ENCODE peak calls at places on chromosomes 12 and 14, in four cellular contexts. U is tibial nerve; W is naive thymus-derived CD4-positive, alpha-beta T cell; V is CD4-positive, alpha-beta memory T cell. S is an unnamed sample.

GRCh38 chr12:45991289-45992249 is 1.2 kb upstream of the SCAF11 start:
- DNase-seq in U (peak), W (peak), V (peak), S (peak)

GRCh38 chr12:121787063-121787774 is 6.3 kb downstream of the RHOF start:
- DNase-seq in U (no peak), W (no peak), V (peak), S (no peak)

GRCh38 chr14:21526672-21527319 is 650 bp upstream of the SALL2 start:
- DNase-seq in U (no peak), W (no peak), V (no peak), S (no peak)

GRCh38 chr14:55141812-55142211 is 12.8 kb downstream of the LGALS3 start:
- DNase-seq in U (no peak), W (no peak), V (no peak), S (no peak)

GRCh38 chr12:2582631-2583616 is 211.8 kb upstream of the FKBP4 start:
- DNase-seq in U (peak), W (peak), V (peak), S (peak)

GRCh38 chr12:16189849-16190248 is 87.6 kb downstream of the SLC15A5 start:
- DNase-seq in U (no peak), W (no peak), V (no peak), S (peak)

GRCh38 chr12:64744422-64745258 is 14.6 kb downstream of the GNS start:
- DNase-seq in U (no peak), W (no peak), V (no peak), S (peak)

GRCh38 chr12:107891967-107892366 is 117.5 kb downstream of the ASCL4 start:
- DNase-seq in U (no peak), W (no peak), V (no peak), S (peak)

GRCh38 chr12:94942663-94943062 is 60.8 kb downstream of the NDUFA12 start:
- DNase-seq in U (no peak), W (no peak), V (no peak), S (no peak)

GRCh38 chr14:69190191-69190590 is 1.1 kb upstream of the EXD2 start:
- DNase-seq in U (no peak), W (no peak), V (no peak), S (no peak)

GRCh38 chr12:131511391-131511802 is 199.5 kb upstream of the SFSWAP start:
- DNase-seq in U (no peak), W (no peak), V (peak), S (peak)

GRCh38 chr14:61186793-61187641 is 94.1 kb downstream of the TMEM30B start:
- DNase-seq in U (no peak), W (no peak), V (no peak), S (no peak)

GRCh38 chr12:33994857-33995808 is 27.2 kb upstream of the ALG10 start:
- DNase-seq in U (no peak), W (no peak), V (no peak), S (no peak)

GRCh38 chr14:103362780-103363179 is 22.4 kb upstream of the MARK3 start:
- DNase-seq in U (no peak), W (no peak), V (no peak), S (no peak)

GRCh38 chr14:43411841-43412240 is 1095.2 kb downstream of the FSCB start:
- DNase-seq in U (no peak), W (no peak), V (no peak), S (no peak)

GRCh38 chr12:67911789-67912188 is 77.5 kb upstream of the IFNG-AS1 start:
- DNase-seq in U (no peak), W (no peak), V (no peak), S (no peak)

GRCh38 chr14:63182967-63183366 is 21.3 kb upstream of the RHOJ start:
- DNase-seq in U (no peak), W (no peak), V (no peak), S (no peak)

GRCh38 chr14:22039938-22040780 is 366.5 kb upstream of the OR4E1 start:
- DNase-seq in U (no peak), W (no peak), V (peak), S (no peak)

GRCh38 chr12:111430418-111431353 is 25.0 kb downstream of the SH2B3 start:
- DNase-seq in U (no peak), W (peak), V (peak), S (no peak)

GRCh38 chr14:73472182-73473114 is 14.1 kb upstream of the NUMB start:
- DNase-seq in U (peak), W (no peak), V (peak), S (peak)

GRCh38 chr14:92176476-92176875 is 54.7 kb downstream of the CPSF2 start:
- DNase-seq in U (no peak), W (no peak), V (no peak), S (no peak)

GRCh38 chr14:56309198-56309597 is 191.0 kb downstream of the PELI2 start:
- DNase-seq in U (no peak), W (no peak), V (no peak), S (no peak)

GRCh38 chr12:110249105-110249504 is 31.9 kb upstream of the ATP2A2 start:
- DNase-seq in U (peak), W (no peak), V (no peak), S (no peak)

GRCh38 chr14:24915403-24915921 is 134.5 kb downstream of the STXBP6 start:
- DNase-seq in U (no peak), W (no peak), V (no peak), S (no peak)

GRCh38 chr12:100986595-100987547 is 192.3 kb downstream of the ANO4 start:
- DNase-seq in U (no peak), W (no peak), V (no peak), S (peak)

GRCh38 chr12:6959376-6960290 is 8.5 kb downstream of the PTPN6 start:
- DNase-seq in U (no peak), W (no peak), V (no peak), S (no peak)

GRCh38 chr12:109625131-109625559 is 51.6 kb downstream of the MVK start:
- DNase-seq in U (no peak), W (no peak), V (no peak), S (peak)

GRCh38 chr12:19373569-19373968 is 65.7 kb upstream of the AEBP2 start:
- DNase-seq in U (no peak), W (no peak), V (no peak), S (no peak)

GRCh38 chr12:91413591-91413990 is 231.0 kb upstream of the DCN start:
- DNase-seq in U (no peak), W (no peak), V (no peak), S (peak)

GRCh38 chr12:105960319-105961076 is 178.3 kb downstream of the NUAK1 start:
- DNase-seq in U (no peak), W (no peak), V (no peak), S (peak)

DNA sequence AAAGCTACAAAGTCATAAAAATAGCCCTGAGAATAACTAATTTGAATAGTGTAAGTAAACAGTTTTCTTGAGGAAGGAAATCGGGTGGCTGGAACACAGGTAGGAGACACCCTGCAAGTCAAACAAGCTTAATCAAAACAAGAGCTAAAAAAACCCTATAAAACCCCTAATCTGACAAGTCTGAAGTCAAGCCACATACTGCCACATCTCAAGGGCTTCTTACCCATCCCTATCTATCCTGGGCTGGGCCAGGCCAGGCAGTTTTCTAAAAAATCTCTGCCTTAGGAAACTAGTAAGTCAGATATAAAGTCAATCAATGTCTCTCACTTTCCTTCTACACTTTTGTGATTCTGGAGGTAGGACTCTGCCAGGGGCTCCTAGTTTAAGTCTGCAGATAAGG is 15.3 kb downstream of the UBE2N start:
- DNase-seq in U (no peak), W (no peak), V (no peak), S (no peak)
- H3K4me3 ChIP-seq in U (no peak), W (no peak), V (no peak), S (no peak)

GRCh38 chr12:52874573-52875435 is 26.0 kb upstream of the KRT78 start:
- DNase-seq in U (no peak), W (no peak), V (no peak), S (no peak)
- H3K4me3 ChIP-seq in U (peak), W (peak), V (peak), S (peak)

GRCh38 chr14:105411985-105412767 is 7.5 kb upstream of the MTA1 start:
- DNase-seq in U (no peak), W (no peak), V (no peak), S (no peak)

GRCh38 chr14:105410642-105411016 is 9.0 kb upstream of the MTA1 start:
- DNase-seq in U (no peak), W (no peak), V (no peak), S (no peak)

GRCh38 chr14:105409379-105409778 is 10.2 kb upstream of the MTA1 start:
- DNase-seq in U (no peak), W (no peak), V (no peak), S (no peak)

GRCh38 chr14:105412768-105413541 is 6.7 kb upstream of the MTA1 start:
- DNase-seq in U (no peak), W (no peak), V (no peak), S (no peak)

GRCh38 chr14:105411017-105411941 is 8.3 kb upstream of the MTA1 start:
- DNase-seq in U (no peak), W (no peak), V (no peak), S (peak)
- H3K4me3 ChIP-seq in U (peak), W (no peak), V (no peak), S (peak)

DNA sequence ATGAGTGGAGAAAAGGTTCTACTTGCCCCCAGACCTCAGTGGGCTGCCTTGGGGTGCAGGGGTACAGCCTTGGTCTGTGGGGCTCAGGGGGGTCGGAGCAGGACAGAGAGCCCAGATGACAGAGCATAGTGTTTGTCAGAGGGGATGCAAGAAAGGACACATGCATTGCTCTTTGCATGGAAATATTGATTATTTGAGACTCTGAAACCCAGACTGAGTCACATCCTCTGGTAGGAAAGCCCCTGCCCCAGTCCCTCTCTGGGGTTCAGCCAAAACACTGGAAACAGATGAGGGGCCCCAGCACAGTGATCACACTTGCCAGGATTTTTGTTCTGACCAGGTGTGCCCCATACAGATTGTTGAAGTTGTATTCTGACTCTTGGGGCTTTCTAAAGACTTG is 1094.4 kb downstream of the BCL11B start:
- DNase-seq in U (no peak), W (no peak), V (no peak), S (no peak)
- H3K4me3 ChIP-seq in U (no peak), W (no peak), V (no peak), S (no peak)

GRCh38 chr12:124683725-124684124 is 116.3 kb upstream of the NCOR2 start:
- DNase-seq in U (no peak), W (no peak), V (no peak), S (no peak)

GRCh38 chr12:124686001-124686884 is 118.8 kb upstream of the NCOR2 start:
- DNase-seq in U (no peak), W (no peak), V (no peak), S (peak)

GRCh38 chr12:124685689-124685993 is 118.2 kb upstream of the NCOR2 start:
- DNase-seq in U (no peak), W (no peak), V (no peak), S (no peak)

GRCh38 chr12:124684496-124684895 is 117.1 kb upstream of the NCOR2 start:
- DNase-seq in U (peak), W (no peak), V (no peak), S (no peak)

GRCh38 chr12:124684971-124685688 is 117.7 kb upstream of the NCOR2 start:
- DNase-seq in U (peak), W (no peak), V (no peak), S (peak)
- H3K4me3 ChIP-seq in U (peak), W (no peak), V (no peak), S (peak)

GRCh38 chr14:93234798-93235197 is 27.7 kb downstream of the UBR7 start:
- DNase-seq in U (no peak), W (no peak), V (no peak), S (peak)

GRCh38 chr14:93245764-93246420 is 38.8 kb downstream of the UBR7 start:
- DNase-seq in U (no peak), W (no peak), V (no peak), S (no peak)

GRCh38 chr14:93240678-93241000 is 33.6 kb downstream of the UBR7 start:
- DNase-seq in U (no peak), W (no peak), V (no peak), S (no peak)

DNA sequence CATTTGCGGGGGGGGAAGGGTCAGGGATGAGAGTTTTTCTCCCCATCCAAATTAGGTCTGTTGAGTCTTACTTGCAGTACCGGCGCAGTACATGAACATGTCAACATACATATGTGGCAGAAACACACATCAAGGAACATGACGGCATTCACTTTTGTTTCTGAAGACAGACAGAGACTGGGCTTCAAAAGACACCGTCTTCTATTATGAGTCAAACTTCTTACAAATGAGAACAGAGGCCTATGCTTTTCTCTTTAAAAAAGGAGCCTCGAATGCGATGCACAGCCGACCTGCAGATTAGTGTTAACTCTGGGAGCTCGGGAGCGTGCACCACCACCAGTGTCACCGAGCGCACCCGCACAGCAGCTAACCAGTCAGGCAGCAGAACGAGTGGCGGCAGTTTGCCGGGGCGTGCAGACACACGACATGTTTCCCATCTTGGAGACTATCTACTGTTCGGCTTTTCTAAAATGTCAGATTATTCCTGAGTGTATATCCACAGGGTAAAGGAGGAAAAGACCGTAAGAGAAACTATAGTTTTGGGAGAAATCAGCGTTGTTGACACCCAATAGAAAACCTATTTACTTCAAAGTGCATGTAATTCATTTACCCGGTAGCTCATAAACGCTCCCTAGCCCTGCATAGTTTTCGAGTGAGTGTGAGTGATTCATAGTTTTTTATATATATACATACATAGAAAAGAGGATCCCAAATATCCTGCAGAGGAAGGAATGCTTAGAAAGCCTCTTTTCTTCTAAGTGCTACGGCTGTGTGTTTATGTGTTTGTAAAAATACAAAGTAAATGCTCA is 33.0 kb downstream of the UBR7 start:
- DNase-seq in U (no peak), W (no peak), V (no peak), S (peak)
- H3K4me3 ChIP-seq in U (no peak), W (no peak), V (no peak), S (no peak)

GRCh38 chr12:92581579-92581978 is 121.2 kb upstream of the PLEKHG7 start:
- DNase-seq in U (no peak), W (no peak), V (no peak), S (no peak)

GRCh38 chr12:92582888-92583287 is 119.9 kb upstream of the PLEKHG7 start:
- DNase-seq in U (no peak), W (no peak), V (no peak), S (no peak)

GRCh38 chr12:92582466-92582865 is 120.3 kb upstream of the PLEKHG7 start:
- DNase-seq in U (no peak), W (no peak), V (no peak), S (no peak)

GRCh38 chr12:92583910-92584309 is 118.9 kb upstream of the PLEKHG7 start:
- DNase-seq in U (no peak), W (no peak), V (no peak), S (no peak)

GRCh38 chr12:92585106-92585775 is 117.5 kb upstream of the PLEKHG7 start:
- DNase-seq in U (no peak), W (no peak), V (no peak), S (no peak)
- H3K4me3 ChIP-seq in U (no peak), W (no peak), V (no peak), S (no peak)

GRCh38 chr14:101823511-101824120 is 62.1 kb downstream of the PPP2R5C start:
- DNase-seq in U (no peak), W (no peak), V (peak), S (no peak)
- H3K4me3 ChIP-seq in U (no peak), W (peak), V (peak), S (no peak)

DNA sequence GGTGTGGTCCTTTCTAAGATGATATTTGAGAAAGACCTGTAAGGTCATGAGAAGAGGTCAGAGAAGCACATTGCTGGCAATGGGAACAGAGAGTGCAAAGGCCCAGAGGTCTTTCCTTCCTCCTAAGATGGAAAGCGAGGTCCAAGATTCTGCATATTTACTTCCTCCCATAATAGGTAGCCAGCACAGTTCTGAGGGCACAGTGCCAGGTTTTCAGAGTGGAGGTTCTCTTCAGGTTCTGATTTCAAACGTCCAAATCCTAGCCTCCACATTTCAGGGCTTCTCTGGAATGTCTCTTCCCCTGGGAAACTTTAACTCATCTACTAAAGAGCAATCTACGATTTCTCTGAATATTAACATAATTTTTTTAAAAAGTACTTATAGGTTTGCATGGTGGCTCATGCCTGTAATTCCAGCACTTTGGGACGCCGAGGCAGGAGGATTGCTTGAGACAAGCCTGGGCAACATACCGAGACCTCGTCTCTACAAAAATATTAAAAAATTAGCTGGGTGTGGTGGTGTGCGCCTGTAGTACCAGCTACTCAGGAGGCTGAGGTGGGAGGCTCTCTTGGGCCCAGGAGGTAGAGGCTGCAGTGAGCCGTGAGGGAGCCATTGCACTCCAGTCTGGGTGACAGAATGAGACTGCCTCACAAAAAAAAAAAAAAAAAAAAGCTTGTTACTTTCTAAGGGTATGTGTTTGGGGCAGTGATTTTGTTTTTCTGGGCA is 526 bp upstream of the MRPL42 start:
- DNase-seq in U (no peak), W (no peak), V (no peak), S (no peak)
- H3K4me3 ChIP-seq in U (peak), W (peak), V (peak), S (no peak)